ENCODE peak calls at places on chromosomes 16 and 17, in five cellular contexts. R is cardiac fibroblast, K is H7, G is fibroblast of the conjunctiva, W is nucleus accumbens. T is an unnamed sample.

GRCh38 chr17:1562178-1562643 is 381 bp downstream of the PITPNA start:
- DNase-seq in R (peak), K (peak), G (no peak), W (peak), T (peak)

GRCh38 chr16:83738926-83739503 is 68.8 kb upstream of the HSBP1 start:
- DNase-seq in R (peak), K (no peak), G (no peak), W (no peak), T (no peak)

GRCh38 chr17:5282639-5283217 is 644 bp downstream of the RABEP1 start:
- DNase-seq in R (peak), K (peak), G (no peak), W (peak), T (no peak)

GRCh38 chr16:89198417-89199240 is 1.7 kb downstream of the SLC22A31 start:
- DNase-seq in R (no peak), K (peak), G (no peak), W (no peak), T (peak)

GRCh38 chr17:48484850-48485249 is 46.0 kb downstream of the HOXB1 start:
- DNase-seq in R (no peak), K (no peak), G (no peak), W (no peak), T (no peak)

GRCh38 chr17:76241205-76241539 is 879 bp upstream of the RNF157 start:
- DNase-seq in R (peak), K (no peak), G (no peak), W (no peak), T (no peak)

GRCh38 chr17:59456428-59456827 is 109.0 kb upstream of the DHX40 start:
- DNase-seq in R (no peak), K (no peak), G (no peak), W (no peak), T (no peak)

GRCh38 chr17:79627766-79628690 is 17.2 kb upstream of the RBFOX3 start:
- DNase-seq in R (no peak), K (peak), G (no peak), W (no peak), T (peak)

GRCh38 chr17:81354252-81354943 is 40.9 kb upstream of the BAHCC1 start:
- DNase-seq in R (no peak), K (no peak), G (no peak), W (no peak), T (no peak)

GRCh38 chr16:67718668-67719047 is 458 bp downstream of the GFOD2 start:
- DNase-seq in R (no peak), K (peak), G (no peak), W (no peak), T (peak)

GRCh38 chr16:86988920-86989715 is 328.1 kb downstream of the C16orf95 start:
- DNase-seq in R (no peak), K (no peak), G (no peak), W (no peak), T (no peak)

GRCh38 chr17:20114466-20114865 is 105.3 kb downstream of the SPECC1 start:
- DNase-seq in R (no peak), K (no peak), G (peak), W (no peak), T (no peak)

GRCh38 chr17:77322534-77323412 is 182.0 kb downstream of the SEC14L1 start:
- DNase-seq in R (peak), K (peak), G (peak), W (no peak), T (peak)

GRCh38 chr17:38749222-38750043 is 1.3 kb upstream of the PCGF2 start:
- DNase-seq in R (peak), K (peak), G (peak), W (no peak), T (peak)

GRCh38 chr17:81167638-81168037 is 1.6 kb upstream of the AATK start:
- DNase-seq in R (no peak), K (no peak), G (no peak), W (no peak), T (no peak)

GRCh38 chr16:85379041-85380001 is 233.8 kb upstream of the GSE1 start:
- DNase-seq in R (no peak), K (no peak), G (no peak), W (no peak), T (no peak)

GRCh38 chr17:9875441-9875840 is 29.6 kb downstream of the RCVRN start:
- DNase-seq in R (peak), K (peak), G (peak), W (no peak), T (peak)

GRCh38 chr16:28538733-28539596 is at the start of gene NUPR1:
- DNase-seq in R (peak), K (peak), G (peak), W (peak), T (peak)

GRCh38 chr16:11875721-11876120 is 24.4 kb upstream of the RSL1D1 start:
- DNase-seq in R (no peak), K (no peak), G (no peak), W (no peak), T (no peak)

GRCh38 chr16:25823891-25824290 is 132.1 kb downstream of the HS3ST4 start:
- DNase-seq in R (no peak), K (no peak), G (no peak), W (no peak), T (no peak)

GRCh38 chr17:43791589-43791988 is 11.4 kb downstream of the CFAP97D1 start:
- DNase-seq in R (peak), K (peak), G (peak), W (no peak), T (peak)

GRCh38 chr17:72104164-72104862 is 16.5 kb upstream of the SOX9 start:
- DNase-seq in R (peak), K (no peak), G (no peak), W (peak), T (no peak)

GRCh38 chr17:57534863-57535651 is 210.0 kb downstream of the CCDC182 start:
- DNase-seq in R (peak), K (no peak), G (no peak), W (no peak), T (no peak)

GRCh38 chr17:55722742-55723487 is at the start of gene TMEM100:
- DNase-seq in R (peak), K (no peak), G (peak), W (no peak), T (no peak)

GRCh38 chr17:1906622-1907021 is 76.8 kb downstream of the RPA1 start:
- DNase-seq in R (peak), K (no peak), G (no peak), W (no peak), T (no peak)

GRCh38 chr17:82216301-82217119 is 3.9 kb upstream of the CCDC57 start:
- DNase-seq in R (peak), K (peak), G (peak), W (no peak), T (no peak)

GRCh38 chr16:84105948-84106740 is 10.6 kb downstream of the MBTPS1 start:
- DNase-seq in R (no peak), K (no peak), G (no peak), W (no peak), T (no peak)

GRCh38 chr17:11935734-11936406 is 61.4 kb downstream of the ZNF18 start:
- DNase-seq in R (peak), K (peak), G (peak), W (no peak), T (peak)

GRCh38 chr17:67055041-67055443 is 10.7 kb downstream of the CACNG1 start:
- DNase-seq in R (no peak), K (no peak), G (no peak), W (no peak), T (no peak)

GRCh38 chr16:50478773-50479149 is 69.4 kb upstream of the NKD1 start:
- DNase-seq in R (no peak), K (peak), G (no peak), W (no peak), T (no peak)

GRCh38 chr16:97822-98221 is 19.8 kb downstream of the MPG start:
- DNase-seq in R (no peak), K (no peak), G (no peak), W (no peak), T (no peak)

GRCh38 chr17:59219992-59220327 is 351 bp upstream of the GDPD1 start:
- DNase-seq in R (no peak), K (no peak), G (no peak), W (no peak), T (no peak)

GRCh38 chr17:69605571-69605970 is 191.1 kb downstream of the MAP2K6 start:
- DNase-seq in R (no peak), K (no peak), G (no peak), W (no peak), T (no peak)

GRCh38 chr17:78180083-78180482 is 6.8 kb downstream of the TK1 start:
- DNase-seq in R (no peak), K (no peak), G (no peak), W (no peak), T (no peak)

GRCh38 chr17:50168319-50168718 is 2.5 kb downstream of the SGCA start:
- DNase-seq in R (no peak), K (no peak), G (no peak), W (no peak), T (no peak)

GRCh38 chr17:41073676-41074075 is 8.0 kb upstream of the KRTAP2-4 start:
- DNase-seq in R (no peak), K (no peak), G (no peak), W (no peak), T (no peak)

GRCh38 chr16:64417711-64418227 is 704.1 kb downstream of the CDH11 start:
- DNase-seq in R (peak), K (no peak), G (peak), W (no peak), T (no peak)

GRCh38 chr17:29138991-29139682 is 41.1 kb downstream of the MYO18A start:
- DNase-seq in R (no peak), K (no peak), G (no peak), W (peak), T (no peak)